ENCODE peak calls at places on chromosomes 2 and 18, in five cellular contexts. One of them, this sample, is unnamed.

GRCh38 chr18:46250084-46250811 is 146.1 kb downstream of the HAUS1 start:
- DNase-seq in transverse colon: peak
- DNase-seq in sigmoid colon: no peak
- DNase-seq in ovary: no peak
- DNase-seq in K562: no peak
- DNase-seq in this sample: peak

GRCh38 chr18:76405761-76406356 is 89.2 kb downstream of the ZNF516 start:
- DNase-seq in transverse colon: peak
- DNase-seq in sigmoid colon: peak
- DNase-seq in ovary: no peak
- DNase-seq in K562: peak
- DNase-seq in this sample: peak

GRCh38 chr2:201358684-201359083 is 1.5 kb upstream of the FLACC1 start:
- DNase-seq in transverse colon: no peak
- DNase-seq in sigmoid colon: no peak
- DNase-seq in ovary: no peak
- DNase-seq in K562: no peak
- DNase-seq in this sample: no peak

GRCh38 chr2:36356199-36356989 is 816 bp downstream of the CRIM1 start:
- DNase-seq in transverse colon: peak
- DNase-seq in sigmoid colon: peak
- DNase-seq in ovary: peak
- DNase-seq in K562: no peak
- DNase-seq in this sample: no peak

GRCh38 chr18:62524443-62525200 is 1.8 kb downstream of the ZCCHC2 start:
- DNase-seq in transverse colon: peak
- DNase-seq in sigmoid colon: peak
- DNase-seq in ovary: peak
- DNase-seq in K562: peak
- DNase-seq in this sample: peak

GRCh38 chr18:78939105-78939504 is 40.5 kb upstream of the SALL3 start:
- DNase-seq in transverse colon: no peak
- DNase-seq in sigmoid colon: no peak
- DNase-seq in ovary: no peak
- DNase-seq in K562: no peak
- DNase-seq in this sample: no peak

GRCh38 chr2:97267411-97268074 is 154.6 kb downstream of the ANKRD36 start:
- DNase-seq in transverse colon: peak
- DNase-seq in sigmoid colon: peak
- DNase-seq in ovary: peak
- DNase-seq in K562: peak
- DNase-seq in this sample: peak

GRCh38 chr2:100142393-100142792 is at the start of gene AFF3:
- DNase-seq in transverse colon: peak
- DNase-seq in sigmoid colon: no peak
- DNase-seq in ovary: no peak
- DNase-seq in K562: no peak
- DNase-seq in this sample: peak

GRCh38 chr2:128040166-128040771 is 12.4 kb upstream of the SAP130 start:
- DNase-seq in transverse colon: no peak
- DNase-seq in sigmoid colon: no peak
- DNase-seq in ovary: no peak
- DNase-seq in K562: no peak
- DNase-seq in this sample: no peak

GRCh38 chr2:215218587-215219577 is 80.5 kb upstream of the ABCA12 start:
- DNase-seq in transverse colon: no peak
- DNase-seq in sigmoid colon: no peak
- DNase-seq in ovary: no peak
- DNase-seq in K562: no peak
- DNase-seq in this sample: no peak

GRCh38 chr2:11344956-11345671 is 678 bp upstream of the ROCK2 start:
- DNase-seq in transverse colon: peak
- DNase-seq in sigmoid colon: peak
- DNase-seq in ovary: no peak
- DNase-seq in K562: peak
- DNase-seq in this sample: peak

GRCh38 chr2:10084567-10084910 is 4.3 kb upstream of the CYS1 start:
- DNase-seq in transverse colon: no peak
- DNase-seq in sigmoid colon: no peak
- DNase-seq in ovary: no peak
- DNase-seq in K562: no peak
- DNase-seq in this sample: no peak

GRCh38 chr2:218026676-218027425 is 24.1 kb upstream of the TNS1 start:
- DNase-seq in transverse colon: no peak
- DNase-seq in sigmoid colon: peak
- DNase-seq in ovary: peak
- DNase-seq in K562: no peak
- DNase-seq in this sample: no peak

GRCh38 chr18:9743200-9744016 is 35.3 kb downstream of the RAB31 start:
- DNase-seq in transverse colon: no peak
- DNase-seq in sigmoid colon: no peak
- DNase-seq in ovary: no peak
- DNase-seq in K562: peak
- DNase-seq in this sample: no peak
- TF ChIP-seq EP300 in transverse colon: no peak
- TF ChIP-seq EP300 in sigmoid colon: no peak
- TF ChIP-seq EP300 in ovary: no peak
- TF ChIP-seq EP300 in K562: peak
- TF ChIP-seq EP300 in this sample: peak

GRCh38 chr2:74149249-74149530 is 1.5 kb upstream of the BOLA3 start:
- DNase-seq in transverse colon: no peak
- DNase-seq in sigmoid colon: no peak
- DNase-seq in ovary: no peak
- DNase-seq in K562: peak
- DNase-seq in this sample: no peak
- H3K4me3 ChIP-seq in transverse colon: no peak
- H3K4me3 ChIP-seq in sigmoid colon: no peak
- H3K4me3 ChIP-seq in ovary: no peak
- H3K4me3 ChIP-seq in K562: peak
- H3K4me3 ChIP-seq in this sample: no peak

GRCh38 chr18:80147418-80148315 is 38.6 kb downstream of the ADNP2 start:
- DNase-seq in transverse colon: peak
- DNase-seq in sigmoid colon: peak
- DNase-seq in ovary: peak
- DNase-seq in K562: no peak
- DNase-seq in this sample: peak
- TF ChIP-seq EP300 in transverse colon: no peak
- TF ChIP-seq EP300 in sigmoid colon: no peak
- TF ChIP-seq EP300 in ovary: no peak
- TF ChIP-seq EP300 in K562: no peak
- TF ChIP-seq EP300 in this sample: peak

GRCh38 chr2:28809927-28810326 is 707 bp upstream of the SPDYA start:
- DNase-seq in transverse colon: no peak
- DNase-seq in sigmoid colon: no peak
- DNase-seq in ovary: no peak
- DNase-seq in K562: no peak
- DNase-seq in this sample: no peak
- H3K4me3 ChIP-seq in transverse colon: peak
- H3K4me3 ChIP-seq in sigmoid colon: peak
- H3K4me3 ChIP-seq in ovary: no peak
- H3K4me3 ChIP-seq in K562: no peak
- H3K4me3 ChIP-seq in this sample: no peak